ENCODE peak calls at places on chromosomes 3 and 15, in four cellular contexts. W is IMR-90, J is breast epithelium, B is psoas muscle. R is an unnamed sample.

GRCh38 chr15:93333826-93334225 is 244.8 kb upstream of the RGMA start:
- DNase-seq in W (no peak), B (no peak), J (no peak), R (no peak)

GRCh38 chr15:99993681-99994131 is 260.5 kb upstream of the LYSMD4 start:
- DNase-seq in W (no peak), B (no peak), J (no peak), R (peak)

GRCh38 chr15:42385206-42385979 is 26.1 kb downstream of the CAPN3 start:
- DNase-seq in W (peak), J (no peak), B (no peak), R (no peak)

GRCh38 chr3:45092132-45093031 is 53.8 kb downstream of the CDCP1 start:
- DNase-seq in W (peak), B (no peak), J (no peak), R (no peak)

GRCh38 chr3:193780810-193781472 is 187.9 kb downstream of the OPA1 start:
- DNase-seq in J (peak), W (peak), B (peak), R (peak)

GRCh38 chr3:5133239-5133638 is 11.1 kb downstream of the ARL8B start:
- DNase-seq in B (no peak), W (no peak), J (no peak), R (no peak)

GRCh38 chr3:170997966-170998913 is 28.3 kb downstream of the SLC2A2 start:
- DNase-seq in W (peak), J (no peak), B (no peak), R (no peak)

GRCh38 chr3:28151207-28151550 is 90.2 kb upstream of the CMC1 start:
- DNase-seq in W (no peak), J (no peak), B (no peak), R (no peak)

GRCh38 chr3:40971191-40972168 is 227.8 kb upstream of the CTNNB1 start:
- DNase-seq in W (peak), B (peak), J (peak), R (no peak)

GRCh38 chr3:78496458-78496857 is 1271.3 kb downstream of the ROBO1 start:
- DNase-seq in B (no peak), J (no peak), W (no peak), R (no peak)

GRCh38 chr15:100601158-100601557 is 826 bp downstream of the LINS1 start:
- DNase-seq in B (no peak), W (no peak), J (no peak), R (no peak)

GRCh38 chr15:39621210-39621609 is 40.3 kb downstream of the THBS1 start:
- DNase-seq in B (no peak), W (no peak), J (no peak), R (no peak)

GRCh38 chr3:22621205-22621809 is 581.8 kb upstream of the UBE2E2 start:
- DNase-seq in B (no peak), W (no peak), J (no peak), R (no peak)

GRCh38 chr3:33438284-33438668 is 1.9 kb downstream of the UBP1 start:
- DNase-seq in B (no peak), J (no peak), W (peak), R (no peak)

GRCh38 chr3:89278305-89278704 is 170.9 kb downstream of the EPHA3 start:
- DNase-seq in J (no peak), B (no peak), W (no peak), R (no peak)

GRCh38 chr15:89141885-89142284 is 53.6 kb downstream of the ABHD2 start:
- DNase-seq in J (no peak), W (peak), B (no peak), R (no peak)

GRCh38 chr15:40536501-40536900 is 28.3 kb downstream of the CCDC32 start:
- DNase-seq in W (peak), B (no peak), J (no peak), R (no peak)

GRCh38 chr3:109070232-109070631 is 47.7 kb downstream of the MORC1 start:
- DNase-seq in B (no peak), J (no peak), W (no peak), R (no peak)

GRCh38 chr3:156174229-156174847 is 54.0 kb downstream of the KCNAB1 start:
- DNase-seq in W (peak), B (no peak), J (no peak), R (no peak)

GRCh38 chr3:64685800-64686445 is 1.9 kb downstream of the ADAMTS9 start:
- DNase-seq in B (peak), J (peak), W (peak), R (peak)

GRCh38 chr3:64291345-64291744 is 66.1 kb upstream of the PRICKLE2 start:
- DNase-seq in W (peak), J (no peak), B (peak), R (no peak)

GRCh38 chr15:77839970-77840609 is 207.4 kb upstream of the LINGO1 start:
- DNase-seq in W (no peak), B (no peak), J (no peak), R (no peak)

GRCh38 chr15:38714309-38715072 is 149.9 kb upstream of the RASGRP1 start:
- DNase-seq in J (peak), B (no peak), W (peak), R (no peak)

GRCh38 chr15:63444607-63445006 is 59.8 kb upstream of the USP3 start:
- DNase-seq in W (no peak), B (no peak), J (no peak), R (no peak)

GRCh38 chr15:80779658-80780415 is 667 bp downstream of the CEMIP start:
- DNase-seq in W (peak), B (peak), J (no peak), R (no peak)

GRCh38 chr15:80777836-80778620 is 1.1 kb upstream of the CEMIP start:
- DNase-seq in B (no peak), J (no peak), W (no peak), R (no peak)

GRCh38 chr15:80780416-80781221 is 1.4 kb downstream of the CEMIP start:
- DNase-seq in J (no peak), B (peak), W (peak), R (no peak)

GRCh38 chr15:80778621-80778963 is 578 bp upstream of the CEMIP start:
- DNase-seq in W (no peak), J (no peak), B (no peak), R (no peak)

DNA sequence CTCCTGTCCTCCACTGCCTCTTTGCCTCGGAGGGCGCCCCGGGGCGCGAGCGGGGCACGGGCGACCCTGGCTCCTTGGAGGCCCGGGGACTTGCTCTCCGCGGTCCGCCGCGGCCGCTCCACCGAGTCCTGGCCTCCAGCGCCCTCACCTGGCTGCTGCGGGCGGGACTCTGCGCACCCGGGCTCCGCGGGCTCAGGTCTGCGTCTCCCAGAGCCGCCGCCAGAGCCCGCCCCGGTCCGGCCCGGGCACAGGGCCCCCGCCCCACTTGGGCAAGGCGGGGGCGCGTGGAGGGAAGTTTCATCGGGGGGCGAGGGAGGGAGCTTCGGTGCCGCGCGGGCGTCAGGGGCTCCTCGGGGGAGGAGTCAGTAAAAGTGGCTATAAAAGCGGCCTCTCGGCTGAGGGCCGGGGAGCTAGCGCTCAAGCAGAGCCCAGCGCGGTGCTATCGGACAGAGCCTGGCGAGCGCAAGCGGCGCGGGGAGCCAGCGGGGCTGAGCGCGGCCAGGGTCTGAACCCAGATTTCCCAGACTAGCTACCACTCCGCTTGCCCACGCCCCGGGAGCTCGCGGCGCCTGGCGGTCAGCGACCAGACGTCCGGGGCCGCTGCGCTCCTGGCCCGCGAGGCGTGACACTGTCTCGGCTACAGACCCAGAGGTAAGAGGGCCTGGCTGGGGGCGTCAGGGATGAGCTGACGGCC is at the start of gene CEMIP:
- DNase-seq in J (peak), B (peak), W (peak), R (peak)
- TF ChIP-seq CTCF in J (peak), B (peak), W (peak), R (peak)

DNA sequence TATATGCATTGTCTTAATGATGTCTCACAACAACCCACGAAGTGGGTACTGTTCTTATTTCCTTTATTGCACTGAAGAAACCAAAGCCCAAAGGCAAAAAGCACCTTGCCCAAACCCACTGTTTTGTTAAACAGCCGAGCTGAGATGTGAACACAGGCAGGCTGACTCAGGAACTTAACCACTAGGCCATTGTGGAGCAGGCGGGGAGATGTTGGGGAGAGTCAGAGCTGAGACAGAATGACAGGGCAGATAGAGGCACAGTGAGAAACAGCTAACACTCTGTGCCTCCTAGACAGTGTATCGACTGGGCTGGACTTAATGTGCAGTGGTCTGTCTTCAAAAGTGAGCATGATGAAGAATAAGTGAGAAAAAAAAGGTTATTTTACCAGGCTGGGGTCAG is 56.5 kb downstream of the RPLP1 start:
- DNase-seq in B (no peak), W (peak), J (no peak), R (no peak)
- H3K4me3 ChIP-seq in B (no peak), W (no peak), J (no peak), R (no peak)

DNA sequence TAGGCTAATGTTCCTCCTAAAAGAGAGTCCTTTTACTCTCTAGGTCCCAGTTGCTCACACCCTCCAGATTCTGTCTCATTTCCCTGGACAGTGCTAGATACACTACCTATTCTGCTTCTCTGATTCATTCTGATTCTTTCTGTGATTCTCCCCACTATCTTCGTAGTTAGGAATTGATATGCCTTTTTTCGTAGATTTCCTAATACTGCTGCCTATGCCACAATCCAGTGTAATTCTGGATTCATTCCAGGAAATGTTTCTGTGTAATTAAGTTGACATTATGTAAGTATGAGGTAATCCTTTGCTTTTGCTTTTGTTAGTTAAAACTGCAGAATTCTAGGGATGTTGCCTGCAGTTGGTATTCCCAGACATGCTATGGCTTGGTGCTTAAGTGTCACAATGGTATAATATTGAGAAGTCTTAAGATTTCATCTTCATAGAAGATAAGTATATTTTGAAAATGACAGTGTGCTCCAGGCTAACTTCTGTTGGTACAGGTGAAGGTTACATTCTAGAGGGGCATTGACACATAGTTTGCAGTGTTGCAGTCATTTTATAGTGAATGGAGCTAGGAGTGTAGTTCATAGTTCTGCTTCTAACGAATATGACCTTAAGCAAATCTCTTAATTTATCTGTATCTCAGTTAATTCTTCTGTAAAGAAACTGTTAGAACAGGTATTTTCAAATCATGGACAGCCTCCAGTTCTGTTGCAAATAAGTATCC is 54.3 kb downstream of the RIOX2 start:
- DNase-seq in B (no peak), J (no peak), W (peak), R (no peak)
- H3K27ac ChIP-seq in B (no peak), J (no peak), W (no peak), R (no peak)

DNA sequence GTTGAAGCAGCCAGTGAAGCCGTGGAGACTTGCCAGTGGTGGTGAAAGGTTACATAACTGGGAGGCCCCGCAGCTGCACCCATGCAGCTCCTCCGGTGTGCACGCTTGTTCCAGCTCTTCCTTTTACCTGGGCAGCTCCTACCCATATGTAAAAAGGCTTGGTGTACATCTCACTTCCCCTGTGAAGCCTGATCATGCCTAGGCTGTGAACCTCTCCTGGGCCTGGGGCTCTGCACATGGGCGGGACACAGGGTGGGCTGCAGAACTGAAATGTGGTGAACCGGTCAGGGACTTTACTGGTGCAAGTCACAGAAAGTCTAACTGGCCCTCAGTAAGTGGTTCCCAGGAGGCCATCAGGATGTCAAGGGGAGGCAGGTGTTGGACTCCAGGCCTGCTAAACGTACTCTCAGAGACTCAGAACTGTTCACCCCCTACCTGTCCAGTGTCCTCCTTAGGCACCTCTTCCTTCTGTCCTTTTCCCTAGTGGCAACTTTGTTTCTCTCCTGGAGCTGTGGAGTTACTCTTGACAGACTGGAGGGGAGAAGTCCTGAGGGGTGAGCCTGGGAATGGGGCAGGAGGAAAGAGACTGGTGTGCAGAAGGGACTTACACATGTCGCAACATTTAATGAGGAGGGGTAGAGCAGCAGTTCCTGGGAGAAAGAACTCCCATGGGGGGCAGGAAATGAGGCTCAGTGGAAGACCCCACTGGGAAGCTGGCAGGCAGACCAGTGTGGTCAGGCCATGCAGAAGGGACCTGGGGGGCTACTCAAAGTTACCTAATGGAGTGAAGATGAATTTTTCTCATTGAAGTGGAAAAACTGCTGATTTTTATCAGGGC is 148.1 kb downstream of the EEFSEC start:
- DNase-seq in W (no peak), J (peak), B (no peak), R (no peak)
- TF ChIP-seq CTCF in W (no peak), J (no peak), B (no peak), R (no peak)

GRCh38 chr3:121998588-121999473 is 23.2 kb downstream of the ILDR1 start:
- DNase-seq in W (no peak), B (no peak), J (no peak), R (no peak)
- H3K4me3 ChIP-seq in W (no peak), B (no peak), J (no peak), R (no peak)

DNA sequence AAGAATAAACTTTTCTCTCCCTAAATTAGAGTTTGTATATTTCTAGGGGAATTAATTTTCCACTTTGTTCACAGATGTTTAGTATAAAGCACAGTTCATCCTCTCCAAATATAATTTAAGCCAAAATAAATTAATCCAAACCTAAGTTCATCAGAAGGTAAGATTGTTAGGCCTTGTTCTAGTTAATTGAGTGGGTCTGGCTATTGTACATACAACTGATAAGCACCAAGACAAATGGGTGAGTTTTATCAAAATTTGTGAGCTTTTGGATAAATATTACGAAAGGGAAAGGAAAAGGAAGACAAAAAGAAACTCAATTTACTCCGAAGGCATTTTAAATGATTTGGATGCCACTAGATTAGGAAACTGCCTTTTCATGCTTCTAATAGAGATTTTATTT is 304.1 kb downstream of the ZNF385D start:
- DNase-seq in W (no peak), B (no peak), J (no peak), R (no peak)
- H3K27ac ChIP-seq in W (no peak), B (no peak), J (no peak), R (no peak)

DNA sequence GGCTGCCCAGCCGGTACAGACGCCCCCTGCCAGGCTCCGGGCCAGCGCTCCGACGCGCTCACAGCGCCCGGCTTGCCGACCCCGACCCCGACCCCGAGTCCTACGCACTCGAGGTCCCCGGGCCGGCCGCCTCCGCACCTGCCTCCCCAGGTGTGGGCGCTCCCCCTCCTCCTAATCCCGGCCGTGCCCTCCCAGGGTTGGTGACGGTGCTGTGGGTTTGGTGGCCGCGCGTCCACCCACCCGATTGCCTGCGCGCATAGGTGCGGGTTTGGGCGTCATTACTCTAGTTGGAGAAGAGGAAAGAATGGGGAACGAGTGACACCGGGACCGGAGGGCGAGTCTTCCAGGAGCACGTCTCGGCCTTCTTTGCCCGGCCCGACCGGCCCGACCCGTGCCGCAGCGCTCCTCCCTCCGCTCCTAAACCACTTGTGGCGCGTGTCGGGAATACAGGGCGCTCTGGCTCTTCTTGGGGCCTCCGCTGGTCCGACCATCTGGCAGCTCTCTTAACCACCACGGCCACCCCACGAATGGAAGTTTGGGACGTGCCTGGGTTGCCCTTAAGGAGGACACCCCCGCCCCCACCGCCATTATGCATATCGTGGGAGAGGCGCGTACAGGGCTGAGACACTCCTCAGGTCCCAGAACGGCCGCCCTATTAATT is 814 bp upstream of the THRB start:
- DNase-seq in W (no peak), J (peak), B (peak), R (peak)
- TF ChIP-seq CTCF in W (no peak), J (no peak), B (peak), R (no peak)

DNA sequence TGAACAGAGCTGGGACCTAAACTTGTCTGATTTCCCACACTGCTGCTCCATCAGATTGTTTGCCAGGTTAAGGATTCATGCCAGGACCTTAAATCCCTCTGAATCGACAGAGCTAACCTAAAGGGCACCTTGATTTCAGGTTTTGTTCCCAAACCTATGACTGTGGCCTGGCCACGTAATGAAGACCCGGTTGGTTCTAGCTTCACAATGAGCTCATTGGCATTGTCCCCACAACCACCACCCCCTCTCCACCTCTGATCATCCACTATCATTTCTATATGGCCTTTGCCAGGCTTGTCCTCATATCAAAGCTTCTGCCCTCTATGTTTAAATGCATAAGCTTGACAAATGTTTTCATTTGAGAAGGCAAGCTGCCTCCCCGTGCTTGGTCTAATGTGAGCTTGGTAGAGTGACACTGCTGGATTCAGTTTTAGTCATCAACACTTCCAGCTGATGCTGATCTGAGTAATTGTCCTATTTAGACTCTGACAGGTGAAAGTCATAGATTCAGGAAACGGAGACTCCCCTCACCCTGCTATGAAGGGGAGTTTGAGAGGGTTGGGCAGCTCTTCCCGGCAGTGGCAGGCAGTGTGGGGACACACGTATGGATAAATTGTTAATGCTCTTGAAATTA is 407.1 kb upstream of the CFAP20DC start:
- DNase-seq in J (no peak), B (no peak), W (no peak), R (no peak)
- H3K4me3 ChIP-seq in J (no peak), B (no peak), W (no peak), R (no peak)